ENCODE peak calls at places on chromosomes 5 and 9, in five cellular contexts. P, U, Z, G and O are unnamed samples.
A peak's percentile ranks its signal among the peaks of the same experiment; 100 is the strongest.

GRCh38 chr9:121261107-121261460 is 6.9 kb upstream of the GSN start:
- DNase-seq in G (peak; percentile 72), P (no peak), Z (no peak), U (no peak), O (no peak)

GRCh38 chr5:112848116-112848811 is 12.8 kb upstream of the SRP19 start:
- DNase-seq in U (peak; percentile 71), G (no peak), P (peak; percentile 78), Z (no peak), O (peak; percentile 27)

GRCh38 chr5:159903134-159903533 is 13.1 kb upstream of the ADRA1B start:
- DNase-seq in Z (no peak), G (no peak), U (no peak), P (no peak), O (no peak)

GRCh38 chr9:124820606-124821246 is 32.5 kb upstream of the WDR38 start:
- DNase-seq in G (no peak), P (no peak), U (no peak), Z (no peak), O (no peak)

GRCh38 chr5:175214152-175214551 is 229.8 kb downstream of the DRD1 start:
- DNase-seq in G (no peak), U (peak; percentile 52), P (peak; percentile 97), Z (no peak), O (peak; percentile 82)

GRCh38 chr9:88991066-88992030 is at the start of gene S1PR3:
- DNase-seq in U (peak; percentile 53), P (no peak), G (peak; percentile 83), Z (peak; percentile 64), O (no peak)

GRCh38 chr9:6739218-6739617 is 18.6 kb upstream of the KDM4C start:
- DNase-seq in U (peak; percentile 26), G (no peak), Z (no peak), P (peak; percentile 25), O (peak; percentile 36)

GRCh38 chr5:55694152-55694830 is 17.8 kb downstream of the SLC38A9 start:
- DNase-seq in U (peak; percentile 77), Z (no peak), G (no peak), P (peak; percentile 43), O (peak; percentile 17)

GRCh38 chr9:137028281-137029057 is 432 bp upstream of the ABCA2 start:
- DNase-seq in U (peak; percentile 64), P (peak; percentile 11), Z (peak; percentile 78), G (no peak), O (peak; percentile 20)

GRCh38 chr5:10251409-10251808 is 1.3 kb downstream of the CCT5 start:
- DNase-seq in P (no peak), G (no peak), U (no peak), Z (no peak), O (no peak)

GRCh38 chr5:154193636-154194035 is 3.1 kb downstream of the GALNT10 start:
- DNase-seq in U (no peak), Z (no peak), G (no peak), P (peak; percentile 37), O (no peak)

GRCh38 chr5:103362211-103362610 is 103.6 kb downstream of the MACIR start:
- DNase-seq in P (peak; percentile 72), G (no peak), Z (no peak), U (no peak), O (no peak)

GRCh38 chr5:132059043-132059695 is 1.3 kb upstream of the IL3 start:
- DNase-seq in P (no peak), Z (peak; percentile 25), U (no peak), G (peak; percentile 52), O (no peak)

GRCh38 chr5:81179959-81180358 is 53.2 kb upstream of the CKMT2 start:
- DNase-seq in P (no peak), Z (no peak), U (no peak), G (no peak), O (no peak)

GRCh38 chr9:89309608-89310485 is 1.1 kb upstream of the CKS2 start:
- DNase-seq in G (no peak), Z (no peak), U (no peak), P (no peak), O (peak; percentile 6)

GRCh38 chr5:143561248-143561647 is 157.8 kb upstream of the NR3C1 start:
- DNase-seq in P (no peak), Z (peak; percentile 32), U (no peak), G (no peak), O (no peak)

GRCh38 chr9:132578367-132578932 is 4.0 kb upstream of the BARHL1 start:
- DNase-seq in P (no peak), G (no peak), Z (no peak), U (no peak), O (no peak)

GRCh38 chr5:141338538-141339306 is at the start of gene PCDHGA2:
- DNase-seq in U (peak; percentile 74), P (peak; percentile 66), G (no peak), Z (no peak), O (no peak)

DNA sequence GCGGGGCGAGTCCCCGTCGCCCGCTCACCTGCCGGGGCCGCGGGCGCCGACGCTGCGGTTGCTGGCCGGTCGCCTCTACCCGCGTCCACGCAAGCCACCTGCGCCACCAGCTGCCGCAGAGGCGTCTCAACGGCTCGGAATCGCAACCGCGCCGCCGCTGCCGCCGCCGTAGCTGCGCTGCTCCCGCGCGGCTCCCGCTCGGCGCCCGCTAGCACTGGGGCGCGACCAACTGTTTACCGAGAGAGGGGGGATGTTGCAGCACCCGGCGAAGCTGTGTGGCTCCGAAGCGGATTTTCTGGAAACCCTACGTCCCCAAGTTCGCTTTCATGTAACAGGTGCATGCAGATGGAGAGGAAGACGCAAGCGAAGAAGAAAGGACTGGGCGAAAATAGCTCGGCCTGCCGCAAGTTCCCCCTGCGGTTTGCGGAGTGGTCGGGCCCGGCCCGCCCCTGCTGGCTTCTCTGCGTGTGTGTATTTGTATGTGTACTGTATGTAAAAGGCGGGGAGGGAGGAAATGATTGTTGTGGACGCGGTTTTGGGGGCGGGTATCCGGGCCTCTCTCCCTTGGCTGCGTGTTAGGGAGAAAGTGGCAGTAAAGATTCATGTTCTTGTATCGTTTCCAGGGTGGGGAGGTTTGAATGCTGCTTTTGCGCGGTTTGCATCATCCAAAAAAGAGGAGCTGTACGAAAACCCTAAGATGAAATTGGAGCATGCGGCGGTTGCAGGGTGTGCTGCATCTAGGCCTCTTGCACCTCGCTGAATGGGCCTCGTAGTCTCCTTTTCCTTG is at the start of gene PSIP1:
- DNase-seq in G (peak; percentile 81), U (peak; percentile 87), P (peak; percentile 75), Z (peak; percentile 72), O (peak; percentile 69)
- H3K4me1 ChIP-seq in G (peaks cover 17% of the 10 kb centered on the region), U (peaks cover 22% of the 10 kb centered on the region), P (peaks cover 2% of the 10 kb centered on the region), Z (peaks cover 32% of the 10 kb centered on the region), O (peaks cover 20% of the 10 kb centered on the region)

GRCh38 chr9:129836342-129837007 is 1.2 kb downstream of the USP20 start:
- DNase-seq in G (no peak), P (no peak), Z (no peak), U (no peak), O (no peak)
- H3K27ac ChIP-seq in G (peak overlapping the region; percentile 98), P (no peak overlapping the region), Z (peak overlapping the region; percentile 93), U (no peak overlapping the region), O (no peak overlapping the region)

GRCh38 chr9:10525972-10526371 is 86.8 kb downstream of the PTPRD start:
- DNase-seq in G (no peak), U (no peak), P (no peak), Z (no peak), O (no peak)
- TF ChIP-seq CTCF in G (no peak), U (no peak), P (no peak), Z (no peak), O (peak; percentile 43)

GRCh38 chr9:99112750-99113417 is 8.0 kb downstream of the TGFBR1 start:
- DNase-seq in P (no peak), G (no peak), U (no peak), Z (no peak), O (no peak)
- H3K4me1 ChIP-seq in P (peaks cover 17% of the 10 kb centered on the region), G (peaks cover 85% of the 10 kb centered on the region), U (peaks cover 13% of the 10 kb centered on the region), Z (peaks cover 78% of the 10 kb centered on the region), O (peaks cover 20% of the 10 kb centered on the region)

DNA sequence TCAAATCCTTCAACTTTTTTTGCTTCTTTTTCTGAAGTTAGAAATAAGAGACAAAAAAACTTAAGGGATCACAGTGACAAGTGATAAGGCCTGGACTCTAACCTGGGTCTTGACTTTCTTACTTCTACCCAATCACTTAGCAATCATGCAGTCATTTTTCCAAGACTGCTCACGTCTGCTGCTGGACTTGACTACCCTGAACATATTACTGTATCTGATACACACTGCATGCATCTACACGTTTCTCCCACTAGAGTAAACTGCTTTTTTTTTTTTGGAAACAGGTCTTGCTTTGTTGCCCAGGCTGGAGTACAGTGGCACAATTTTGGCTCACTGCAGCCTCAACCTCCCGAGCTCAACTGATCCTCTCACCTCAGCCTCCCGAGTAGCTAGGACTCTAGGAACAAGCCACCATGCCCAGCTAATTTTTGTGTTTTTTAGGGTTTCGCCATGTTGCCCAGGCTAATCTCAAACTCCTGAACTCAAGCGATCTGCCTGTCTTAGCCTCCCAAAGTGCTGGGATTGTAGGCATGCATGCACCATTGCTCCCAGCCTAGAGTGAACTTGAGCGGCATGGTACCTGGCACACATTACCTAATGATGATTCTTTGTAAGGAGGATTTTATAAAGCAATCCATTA is 7.4 kb downstream of the PLIN2 start:
- DNase-seq in U (no peak), G (no peak), Z (no peak), P (no peak), O (peak; percentile 63)
- H3K27ac ChIP-seq in U (no peak overlapping the region), G (no peak overlapping the region), Z (no peak overlapping the region), P (no peak overlapping the region), O (no peak overlapping the region)